ENCODE peak calls at places on chromosomes 6 and 20, in nine cellular contexts. J, T, M, X, A, K, D, F and I are unnamed samples. For H3K4me1, the result is how much of the 10 kb centered on the place peaks cover.

GRCh38 chr6:144534123-144534676 is 249.1 kb downstream of the UTRN start:
- DNase-seq in J (no peak), T (no peak), M (no peak), X (no peak), A (no peak), K (no peak), D (no peak), F (no peak), I (no peak)

GRCh38 chr6:166998256-166999144 is 697 bp upstream of the CEP43 start:
- DNase-seq in J (no peak), T (peak), M (peak), X (no peak), A (peak), K (no peak), D (peak), F (no peak), I (no peak)

GRCh38 chr6:15893556-15894253 is 230.9 kb upstream of the DTNBP1 start:
- DNase-seq in J (peak), T (no peak), M (peak), X (peak), A (no peak), K (peak), D (no peak), F (no peak), I (peak)

GRCh38 chr6:27293436-27294152 is 18.5 kb downstream of the POM121L2 start:
- DNase-seq in J (peak), T (no peak), M (peak), X (peak), A (no peak), K (no peak), D (no peak), F (no peak), I (no peak)

GRCh38 chr20:12113468-12114371 is 196.0 kb downstream of the BTBD3 start:
- DNase-seq in J (no peak), T (no peak), M (no peak), X (peak), A (peak), K (no peak), D (no peak), F (no peak), I (no peak)

GRCh38 chr6:30263734-30264133 is 50.5 kb upstream of the TRIM26 start:
- DNase-seq in J (no peak), T (no peak), M (no peak), X (peak), A (no peak), K (no peak), D (no peak), F (no peak), I (no peak)

GRCh38 chr6:1312444-1313363 is 806 bp downstream of the FOXQ1 start:
- DNase-seq in J (no peak), T (peak), M (peak), X (no peak), A (no peak), K (no peak), D (peak), F (no peak), I (no peak)

GRCh38 chr6:54236984-54237383 is 71.3 kb upstream of the TINAG start:
- DNase-seq in J (no peak), T (no peak), M (no peak), X (no peak), A (no peak), K (no peak), D (no peak), F (no peak), I (no peak)

GRCh38 chr6:6176132-6176531 is 144.3 kb downstream of the F13A1 start:
- DNase-seq in J (no peak), T (no peak), M (no peak), X (no peak), A (no peak), K (no peak), D (no peak), F (no peak), I (no peak)

GRCh38 chr20:15236812-15237211 is 899.4 kb upstream of the FLRT3 start:
- DNase-seq in J (peak), T (peak), M (peak), X (peak), A (no peak), K (no peak), D (peak), F (peak), I (peak)

GRCh38 chr20:62625516-62625915 is 16.8 kb upstream of the SLCO4A1 start:
- DNase-seq in J (no peak), T (no peak), M (no peak), X (no peak), A (no peak), K (no peak), D (peak), F (no peak), I (no peak)
- H3K4me1 ChIP-seq in J (under half), T (under half), M (under half), X (under half), A (under half), K (under half), D (under half), F (under half), I (under half)

DNA sequence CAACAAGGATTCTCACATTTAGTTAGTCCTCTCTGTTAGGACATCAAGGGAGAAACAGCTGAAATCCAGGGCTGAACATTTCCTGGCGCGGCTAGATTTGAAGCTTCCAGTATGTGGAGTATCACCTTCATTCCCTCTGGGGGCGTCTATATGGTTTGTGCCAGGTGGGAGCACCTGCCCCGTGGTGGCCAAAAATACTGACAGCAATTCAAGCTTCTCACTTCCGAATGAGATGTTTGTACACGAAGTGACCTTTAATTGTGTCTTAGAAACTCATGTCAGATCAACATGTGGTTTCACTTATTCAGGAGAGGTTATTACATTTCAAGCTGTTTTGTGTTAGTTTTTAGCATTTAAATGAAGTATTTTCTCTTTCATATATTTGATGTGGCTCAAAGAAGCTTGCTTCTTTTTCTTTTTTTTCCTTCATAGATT is 67.3 kb upstream of the ZNF217 start:
- DNase-seq in J (no peak), T (no peak), M (no peak), X (peak), A (no peak), K (peak), D (no peak), F (no peak), I (no peak)
- H3K4me3 ChIP-seq in J (no peak), T (no peak), M (no peak), X (no peak), A (no peak), K (peak), D (no peak), F (no peak), I (no peak)

GRCh38 chr6:3228046-3228671 is 706 bp upstream of the TUBB2B start:
- DNase-seq in J (no peak), T (no peak), M (peak), X (no peak), A (no peak), K (no peak), D (peak), F (no peak), I (no peak)
- H3K4me1 ChIP-seq in J (under half), T (under half), M (under half), X (under half), A (under half), K (under half), D (under half), F (under half), I (under half)

GRCh38 chr6:117550078-117550600 is 52.2 kb downstream of the GOPC start:
- DNase-seq in J (no peak), T (no peak), M (no peak), X (no peak), A (no peak), K (no peak), D (no peak), F (no peak), I (no peak)

GRCh38 chr6:117549606-117550005 is 52.7 kb downstream of the GOPC start:
- DNase-seq in J (no peak), T (no peak), M (no peak), X (no peak), A (no peak), K (no peak), D (no peak), F (no peak), I (no peak)

GRCh38 chr6:117548797-117549301 is 53.5 kb downstream of the GOPC start:
- DNase-seq in J (no peak), T (no peak), M (no peak), X (peak), A (no peak), K (peak), D (no peak), F (no peak), I (no peak)

GRCh38 chr6:117546674-117547073 is 55.6 kb downstream of the GOPC start:
- DNase-seq in J (no peak), T (no peak), M (no peak), X (no peak), A (no peak), K (no peak), D (no peak), F (no peak), I (no peak)

GRCh38 chr6:117547688-117548621 is 54.4 kb downstream of the GOPC start:
- DNase-seq in J (no peak), T (peak), M (no peak), X (peak), A (peak), K (peak), D (peak), F (no peak), I (no peak)
- H3K4me3 ChIP-seq in J (no peak), T (no peak), M (no peak), X (no peak), A (peak), K (peak), D (peak), F (no peak), I (peak)

DNA sequence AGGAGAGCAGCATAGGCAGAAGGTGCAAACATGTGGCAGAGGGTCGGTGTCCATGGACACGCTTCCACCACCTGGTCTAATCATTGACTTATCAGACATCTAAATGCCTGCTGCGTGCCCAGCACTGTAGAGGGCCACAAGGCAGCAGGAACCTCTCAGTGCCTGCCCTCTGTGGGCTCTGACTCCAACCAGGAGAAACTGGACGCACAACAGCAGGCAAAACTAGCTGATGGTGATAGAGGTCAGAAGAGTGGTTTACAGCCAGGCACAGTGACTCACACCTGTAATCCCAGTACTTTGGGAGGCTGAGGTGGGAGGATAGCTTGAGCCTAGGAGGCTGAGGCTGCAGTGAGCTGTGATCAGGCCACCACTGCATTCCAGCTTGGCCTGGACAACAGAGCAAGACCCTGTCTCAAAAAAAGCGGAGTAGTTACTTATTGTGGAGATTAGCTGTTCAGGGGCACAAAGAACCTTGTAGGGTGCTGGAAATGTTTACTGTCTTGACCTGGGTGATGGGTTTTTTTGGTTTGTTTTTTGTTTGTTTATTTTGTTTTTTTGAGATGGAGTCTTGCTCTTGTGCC is 46.5 kb downstream of the PPARD start:
- DNase-seq in J (no peak), T (peak), M (no peak), X (no peak), A (no peak), K (no peak), D (no peak), F (no peak), I (no peak)
- H3K4me1 ChIP-seq in J (under half), T (under half), M (under half), X (under half), A (under half), K (under half), D (under half), F (under half), I (under half)

GRCh38 chr20:25310921-25311728 is 63.2 kb downstream of the PYGB start:
- DNase-seq in J (no peak), T (peak), M (no peak), X (peak), A (no peak), K (no peak), D (no peak), F (no peak), I (no peak)
- H3K4me3 ChIP-seq in J (peak), T (no peak), M (no peak), X (peak), A (no peak), K (peak), D (no peak), F (peak), I (no peak)

DNA sequence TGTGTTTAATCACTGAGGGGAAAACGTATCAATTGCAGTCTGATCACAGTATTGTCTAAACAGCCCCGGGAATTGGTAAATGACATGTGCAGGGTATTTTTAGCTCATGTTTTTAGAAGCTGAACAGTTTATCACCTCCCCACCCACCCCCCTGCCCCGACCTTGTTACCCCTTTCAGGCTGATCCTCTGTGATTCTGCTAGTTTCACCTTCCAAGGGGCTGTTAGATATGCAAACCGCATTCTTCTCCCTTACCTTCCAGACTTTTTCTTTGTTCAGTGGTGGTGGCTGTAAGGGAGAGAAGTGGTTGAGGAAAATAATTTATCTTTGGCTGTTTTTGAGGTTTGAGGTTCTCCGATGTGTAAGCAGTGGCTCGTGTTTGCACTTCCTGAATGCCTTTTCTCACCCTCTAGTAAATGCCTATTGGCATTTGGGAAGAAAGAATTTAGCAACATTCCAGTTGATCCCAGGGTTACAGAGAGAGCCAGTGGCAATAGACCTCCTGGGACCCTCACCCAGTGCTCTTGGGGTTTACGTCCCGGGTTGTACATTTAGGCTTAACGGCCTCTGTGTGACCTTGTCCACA is 69.4 kb upstream of the KCNG1 start:
- DNase-seq in J (no peak), T (no peak), M (peak), X (no peak), A (no peak), K (no peak), D (no peak), F (no peak), I (no peak)
- H3K4me1 ChIP-seq in J (under half), T (under half), M (under half), X (under half), A (under half), K (under half), D (under half), F (under half), I (under half)

GRCh38 chr6:39441986-39442385 is 119.5 kb upstream of the KCNK16 start:
- DNase-seq in J (no peak), T (no peak), M (no peak), X (no peak), A (no peak), K (no peak), D (no peak), F (no peak), I (no peak)

GRCh38 chr6:39441301-39441700 is 118.8 kb upstream of the KCNK16 start:
- DNase-seq in J (no peak), T (no peak), M (no peak), X (no peak), A (no peak), K (no peak), D (no peak), F (no peak), I (no peak)

GRCh38 chr6:39444479-39445019 is 122.0 kb upstream of the KCNK16 start:
- DNase-seq in J (no peak), T (no peak), M (no peak), X (no peak), A (no peak), K (no peak), D (no peak), F (no peak), I (no peak)

GRCh38 chr6:39440039-39440426 is 117.5 kb upstream of the KCNK16 start:
- DNase-seq in J (no peak), T (no peak), M (no peak), X (no peak), A (no peak), K (no peak), D (no peak), F (no peak), I (no peak)

GRCh38 chr6:39439342-39440038 is 117.0 kb upstream of the KCNK16 start:
- DNase-seq in J (no peak), T (no peak), M (no peak), X (no peak), A (no peak), K (no peak), D (no peak), F (no peak), I (no peak)
- H3K4me3 ChIP-seq in J (no peak), T (no peak), M (no peak), X (no peak), A (no peak), K (no peak), D (no peak), F (no peak), I (no peak)

DNA sequence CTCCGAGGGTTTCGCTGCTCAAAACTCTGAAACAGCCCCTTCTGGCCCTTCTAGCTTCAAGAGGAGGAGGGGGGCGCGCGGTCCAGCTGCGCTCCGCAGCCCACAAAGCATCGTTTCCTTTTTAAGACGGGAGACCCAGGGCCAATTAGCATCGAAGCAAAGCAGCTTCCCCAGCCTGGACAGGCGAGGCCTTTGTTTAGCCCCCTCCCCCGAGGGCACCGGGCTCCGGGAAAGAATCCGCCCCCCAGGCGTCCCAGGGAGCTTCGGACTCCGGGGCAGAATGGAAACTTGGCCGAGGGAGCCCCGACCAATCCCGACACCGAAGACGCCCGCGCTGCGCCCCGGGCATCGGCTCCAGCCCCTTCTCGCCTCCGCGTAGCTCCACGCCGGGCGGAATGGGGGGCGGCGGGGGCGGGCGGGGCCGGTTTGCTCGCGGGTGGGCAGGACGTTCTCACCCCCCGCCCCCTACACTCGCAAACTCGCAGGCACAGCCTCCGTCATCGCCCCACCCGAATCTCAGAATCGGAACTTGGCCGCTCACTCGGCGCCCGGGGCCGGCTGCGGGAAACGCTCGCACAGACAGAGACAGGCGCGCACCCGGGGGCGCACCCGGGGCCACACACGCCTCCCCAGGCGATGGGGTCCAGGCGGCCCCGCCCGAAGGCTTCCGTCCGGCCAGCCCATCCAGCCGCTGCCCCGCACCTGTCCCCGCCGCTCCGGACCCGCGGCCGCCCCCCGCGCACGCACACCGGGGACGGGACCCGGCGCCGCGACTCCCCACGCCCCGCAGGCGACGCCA is 626 bp downstream of the NKAIN4 start:
- DNase-seq in J (no peak), T (no peak), M (peak), X (no peak), A (no peak), K (no peak), D (no peak), F (peak), I (no peak)
- H3K4me1 ChIP-seq in J (under half), T (under half), M (under half), X (under half), A (under half), K (under half), D (under half), F (half or more), I (under half)

GRCh38 chr6:156634048-156634447 is 143.1 kb upstream of the ARID1B start:
- DNase-seq in J (no peak), T (no peak), M (no peak), X (no peak), A (no peak), K (no peak), D (no peak), F (no peak), I (no peak)

GRCh38 chr6:156633291-156633690 is 143.9 kb upstream of the ARID1B start:
- DNase-seq in J (no peak), T (no peak), M (no peak), X (no peak), A (no peak), K (no peak), D (no peak), F (no peak), I (no peak)

GRCh38 chr6:156638581-156638980 is 138.6 kb upstream of the ARID1B start:
- DNase-seq in J (no peak), T (no peak), M (no peak), X (no peak), A (no peak), K (no peak), D (no peak), F (no peak), I (no peak)

GRCh38 chr6:156639023-156639728 is 138.0 kb upstream of the ARID1B start:
- DNase-seq in J (no peak), T (no peak), M (no peak), X (no peak), A (no peak), K (no peak), D (no peak), F (no peak), I (no peak)

DNA sequence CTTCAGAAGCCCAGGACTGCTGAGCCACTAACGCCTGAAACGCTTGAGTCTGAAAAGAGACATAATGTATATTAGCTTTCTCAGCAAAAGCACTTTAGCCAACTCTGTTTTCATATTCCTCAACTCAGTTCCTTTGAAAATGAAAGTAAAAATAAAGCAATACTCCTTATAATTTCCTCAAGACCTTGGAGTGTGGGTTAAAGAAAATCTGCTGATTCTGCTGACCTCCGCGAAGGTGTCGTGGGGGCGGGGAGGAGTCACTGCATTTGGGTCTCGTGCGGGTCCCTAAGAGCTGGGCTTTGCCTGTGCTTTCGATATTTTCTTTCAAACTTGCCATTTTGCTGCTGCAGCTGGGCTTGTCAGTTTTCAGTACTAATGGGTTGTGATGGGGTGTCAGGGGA is 142.2 kb upstream of the ARID1B start:
- DNase-seq in J (no peak), T (no peak), M (no peak), X (peak), A (no peak), K (no peak), D (no peak), F (no peak), I (no peak)
- H3K4me3 ChIP-seq in J (no peak), T (no peak), M (no peak), X (peak), A (peak), K (no peak), D (peak), F (no peak), I (no peak)